ENCODE peak calls at places on chromosomes 11 and 22, in four cellular contexts. T, O, Z and M are unnamed samples.

GRCh38 chr22:49763696-49764095 is 64.0 kb downstream of the BRD1 start:
- DNase-seq in T (no peak), Z (no peak), O (no peak), M (no peak)

GRCh38 chr11:10134975-10135481 is 159.0 kb downstream of the SBF2 start:
- DNase-seq in Z (no peak), O (no peak), T (no peak), M (no peak)

GRCh38 chr22:35601743-35602633 is 15.1 kb downstream of the MB start:
- DNase-seq in O (no peak), T (no peak), Z (no peak), M (peak; percentile 53)

GRCh38 chr11:69656536-69657455 is 15.8 kb downstream of the CCND1 start:
- DNase-seq in Z (no peak), T (peak; percentile 51), O (no peak), M (no peak)

GRCh38 chr11:109857637-109858036 is 235.6 kb upstream of the ZC3H12C start:
- DNase-seq in T (no peak), Z (no peak), O (no peak), M (no peak)

GRCh38 chr11:114078423-114078822 is 18.9 kb downstream of the ZBTB16 start:
- DNase-seq in O (no peak), Z (no peak), T (no peak), M (no peak)

GRCh38 chr11:22582011-22582410 is 43.6 kb downstream of the FANCF start:
- DNase-seq in O (no peak), T (no peak), Z (no peak), M (no peak)

GRCh38 chr22:47209077-47209514 is 446.6 kb downstream of the TBC1D22A start:
- DNase-seq in T (no peak), Z (peak; percentile 14), O (no peak), M (no peak)

GRCh38 chr11:127350476-127350875 is 349.9 kb upstream of the KIRREL3 start:
- DNase-seq in O (no peak), T (no peak), Z (no peak), M (no peak)

GRCh38 chr11:45332486-45332934 is 46.4 kb upstream of the SYT13 start:
- DNase-seq in O (no peak), T (peak; percentile 73), Z (peak; percentile 69), M (peak; percentile 37)

GRCh38 chr11:119755351-119756071 is 26.5 kb upstream of the NECTIN1 start:
- DNase-seq in O (no peak), T (no peak), Z (no peak), M (no peak)

GRCh38 chr11:46238967-46239800 is 38.3 kb upstream of the CREB3L1 start:
- DNase-seq in O (peak; percentile 72), Z (peak; percentile 79), T (peak; percentile 97), M (peak; percentile 86)

GRCh38 chr11:32829157-32829679 is 509 bp upstream of the PRRG4 start:
- DNase-seq in O (no peak), T (no peak), Z (peak; percentile 78), M (no peak)

GRCh38 chr11:87300640-87301381 is 263.1 kb downstream of the TMEM135 start:
- DNase-seq in O (no peak), T (no peak), Z (no peak), M (peak; percentile 35)

GRCh38 chr11:3036419-3036818 is 20.8 kb downstream of the CARS1 start:
- DNase-seq in T (no peak), O (no peak), Z (peak; percentile 28), M (no peak)

GRCh38 chr11:31974737-31975136 is 116.1 kb upstream of the RCN1 start:
- DNase-seq in T (no peak), Z (no peak), O (no peak), M (peak; percentile 93)

GRCh38 chr11:110711776-110712642 is at the start of gene ARHGAP20:
- DNase-seq in T (peak; percentile 94), Z (peak; percentile 57), O (no peak), M (peak; percentile 78)

GRCh38 chr11:13667245-13667644 is 1.2 kb upstream of the FAR1 start:
- DNase-seq in Z (no peak), O (no peak), T (no peak), M (no peak)

GRCh38 chr11:30328676-30329075 is 5.8 kb downstream of the ARL14EP start:
- DNase-seq in O (no peak), Z (no peak), T (no peak), M (peak; percentile 20)

GRCh38 chr11:290621-291231 is 1.8 kb downstream of the PGGHG start:
- DNase-seq in O (no peak), T (peak; percentile 67), Z (no peak), M (no peak)